ENCODE peak calls at places on chromosomes 6 and 20, in eight cellular contexts. B, L, Z, V, W, S, K and A are unnamed samples.

GRCh38 chr6:116074732-116075387 is 14.2 kb upstream of the FRK start:
- DNase-seq in V (no peak), K (no peak), Z (no peak), L (no peak), W (no peak), B (no peak), S (no peak), A (no peak)

GRCh38 chr6:155174576-155175174 is 89.1 kb upstream of the CLDN20 start:
- DNase-seq in L (peak), S (peak), Z (peak), W (no peak), B (peak), V (peak), K (peak), A (no peak)

GRCh38 chr6:85594197-85594930 is 706 bp upstream of the SNX14 start:
- DNase-seq in S (no peak), Z (peak), V (no peak), W (no peak), B (no peak), L (peak), K (peak), A (no peak)

GRCh38 chr20:51319522-51319921 is 223.0 kb downstream of the NFATC2 start:
- DNase-seq in S (no peak), Z (no peak), V (no peak), K (no peak), B (no peak), W (no peak), L (no peak), A (no peak)

GRCh38 chr6:162753775-162754174 is 26.0 kb downstream of the PACRG start:
- DNase-seq in L (no peak), Z (no peak), W (no peak), V (no peak), K (no peak), S (no peak), B (no peak), A (no peak)

GRCh38 chr20:18004389-18005031 is 35.7 kb downstream of the MGME1 start:
- DNase-seq in Z (no peak), S (no peak), V (no peak), K (no peak), W (no peak), L (no peak), B (peak), A (no peak)

GRCh38 chr20:2742934-2743559 is 50.5 kb downstream of the EBF4 start:
- DNase-seq in W (no peak), Z (peak), S (peak), K (peak), B (peak), L (peak), V (peak), A (peak)

GRCh38 chr20:46350201-46350985 is 42.1 kb upstream of the CDH22 start:
- DNase-seq in W (no peak), K (peak), L (peak), S (no peak), V (no peak), Z (peak), B (peak), A (no peak)

GRCh38 chr6:44569931-44570385 is 182.5 kb downstream of the CDC5L start:
- DNase-seq in W (no peak), B (peak), S (no peak), L (no peak), V (no peak), Z (no peak), K (peak), A (no peak)

GRCh38 chr6:132161283-132161682 is 210.1 kb upstream of the CCN2 start:
- DNase-seq in K (no peak), W (no peak), L (peak), V (no peak), B (no peak), S (peak), Z (peak), A (no peak)

GRCh38 chr6:44216677-44217331 is at the start of gene MYMX:
- DNase-seq in Z (no peak), S (no peak), W (no peak), B (no peak), L (peak), V (peak), K (no peak), A (no peak)

GRCh38 chr6:132413501-132413805 is 12.2 kb upstream of the MOXD1 start:
- DNase-seq in V (no peak), L (no peak), W (no peak), B (no peak), K (no peak), S (no peak), Z (no peak), A (no peak)

GRCh38 chr6:136811261-136811660 is 11.1 kb upstream of the PEX7 start:
- DNase-seq in K (no peak), V (no peak), W (no peak), L (no peak), S (no peak), Z (no peak), B (no peak), A (no peak)

GRCh38 chr6:169411296-169411695 is 157.7 kb upstream of the THBS2 start:
- DNase-seq in S (no peak), V (no peak), Z (no peak), K (no peak), L (no peak), B (no peak), W (no peak), A (no peak)

GRCh38 chr6:102438181-102438580 is 1044.7 kb downstream of the GRIK2 start:
- DNase-seq in Z (no peak), S (no peak), V (no peak), K (no peak), B (no peak), L (no peak), W (no peak), A (no peak)

GRCh38 chr6:141326426-141326825 is 806.3 kb upstream of the GJE1 start:
- DNase-seq in B (no peak), S (peak), Z (peak), K (no peak), V (no peak), W (no peak), L (no peak), A (no peak)

GRCh38 chr6:54267798-54268197 is 40.4 kb upstream of the TINAG start:
- DNase-seq in V (no peak), L (peak), K (peak), S (peak), W (no peak), B (peak), Z (peak), A (no peak)

GRCh38 chr6:106913111-106913510 is 61.4 kb downstream of the CD24 start:
- DNase-seq in L (no peak), W (peak), B (peak), V (no peak), Z (no peak), S (no peak), K (no peak), A (no peak)

GRCh38 chr20:6029538-6029937 is 24.3 kb downstream of the LRRN4 start:
- DNase-seq in V (no peak), W (no peak), L (no peak), B (no peak), Z (no peak), K (no peak), S (no peak), A (no peak)

GRCh38 chr20:56566621-56567020 is 33.6 kb downstream of the FAM209B start:
- DNase-seq in L (no peak), B (no peak), Z (no peak), V (no peak), W (no peak), K (no peak), S (no peak), A (no peak)

GRCh38 chr20:37704955-37705354 is 11.1 kb downstream of the CTNNBL1 start:
- DNase-seq in S (no peak), B (no peak), L (no peak), W (no peak), K (no peak), Z (no peak), V (no peak), A (no peak)

GRCh38 chr6:16712250-16712930 is 48.9 kb downstream of the ATXN1 start:
- DNase-seq in L (no peak), W (no peak), K (peak), Z (peak), B (no peak), S (no peak), V (no peak), A (no peak)

GRCh38 chr6:18491303-18492090 is 104.3 kb downstream of the RNF144B start:
- DNase-seq in B (no peak), L (peak), V (no peak), K (no peak), Z (no peak), W (no peak), S (no peak), A (no peak)

GRCh38 chr6:106688177-106688951 is 59.0 kb downstream of the QRSL1 start:
- DNase-seq in S (no peak), V (no peak), K (no peak), B (no peak), W (no peak), L (no peak), Z (no peak), A (no peak)

GRCh38 chr6:11734861-11735652 is 43.5 kb downstream of the ADTRP start:
- DNase-seq in K (peak), W (no peak), S (no peak), L (no peak), Z (no peak), B (no peak), V (no peak), A (no peak)

GRCh38 chr6:23339268-23339667 is 769.9 kb downstream of the HDGFL1 start:
- DNase-seq in K (no peak), L (no peak), S (no peak), V (no peak), W (no peak), B (no peak), Z (no peak), A (no peak)

GRCh38 chr20:2800590-2801458 is at the start of gene CPXM1:
- DNase-seq in S (no peak), L (peak), K (peak), Z (peak), B (no peak), V (no peak), W (no peak), A (no peak)

GRCh38 chr6:43667245-43668150 is 20.1 kb downstream of the MRPS18A start:
- DNase-seq in Z (peak), B (peak), V (peak), L (peak), K (peak), S (peak), W (peak), A (no peak)

GRCh38 chr20:38790210-38791053 is 15.1 kb upstream of the PPP1R16B start:
- DNase-seq in K (peak), Z (peak), S (peak), B (no peak), L (peak), W (no peak), V (no peak), A (no peak)

GRCh38 chr20:2822073-2822472 is 5.9 kb downstream of the TMEM239 start:
- DNase-seq in V (no peak), K (peak), B (no peak), S (no peak), L (no peak), Z (no peak), W (no peak), A (peak)

GRCh38 chr6:142377112-142377848 is 75.5 kb downstream of the ADGRG6 start:
- DNase-seq in L (peak), S (peak), V (peak), W (no peak), K (no peak), B (no peak), Z (peak), A (no peak)

GRCh38 chr20:46350986-46351267 is 42.6 kb upstream of the CDH22 start:
- DNase-seq in W (no peak), K (no peak), L (peak), S (no peak), V (no peak), B (no peak), Z (no peak), A (no peak)

GRCh38 chr20:47984437-47984836 is 199.2 kb upstream of the SULF2 start:
- DNase-seq in W (no peak), K (no peak), Z (no peak), V (no peak), L (no peak), S (no peak), B (no peak), A (no peak)

GRCh38 chr6:10048370-10049297 is 366.2 kb downstream of the TFAP2A start:
- DNase-seq in K (no peak), L (no peak), S (no peak), Z (no peak), B (no peak), V (peak), W (no peak), A (no peak)

GRCh38 chr20:14446446-14446845 is 109.0 kb upstream of the FLRT3 start:
- DNase-seq in V (no peak), K (no peak), Z (no peak), L (no peak), W (no peak), B (no peak), S (no peak), A (no peak)

GRCh38 chr6:26172496-26172958 is 85.3 kb downstream of the HFE start:
- DNase-seq in B (peak), V (no peak), Z (peak), K (peak), W (no peak), L (peak), S (no peak), A (no peak)

GRCh38 chr20:20014659-20015058 is 2.5 kb upstream of the NAA20 start:
- DNase-seq in B (no peak), S (no peak), K (no peak), Z (peak), W (no peak), L (peak), V (no peak), A (no peak)

GRCh38 chr20:20018366-20018765 is 1.2 kb downstream of the NAA20 start:
- DNase-seq in K (peak), L (no peak), V (no peak), W (no peak), S (no peak), Z (no peak), B (no peak), A (no peak)

GRCh38 chr20:20019123-20019522 is 2.0 kb downstream of the NAA20 start:
- DNase-seq in K (no peak), W (peak), Z (no peak), S (no peak), B (no peak), V (peak), L (no peak), A (no peak)

GRCh38 chr20:20017852-20018245 is 687 bp downstream of the NAA20 start:
- DNase-seq in K (no peak), V (no peak), Z (peak), W (no peak), S (no peak), B (no peak), L (no peak), A (no peak)

DNA sequence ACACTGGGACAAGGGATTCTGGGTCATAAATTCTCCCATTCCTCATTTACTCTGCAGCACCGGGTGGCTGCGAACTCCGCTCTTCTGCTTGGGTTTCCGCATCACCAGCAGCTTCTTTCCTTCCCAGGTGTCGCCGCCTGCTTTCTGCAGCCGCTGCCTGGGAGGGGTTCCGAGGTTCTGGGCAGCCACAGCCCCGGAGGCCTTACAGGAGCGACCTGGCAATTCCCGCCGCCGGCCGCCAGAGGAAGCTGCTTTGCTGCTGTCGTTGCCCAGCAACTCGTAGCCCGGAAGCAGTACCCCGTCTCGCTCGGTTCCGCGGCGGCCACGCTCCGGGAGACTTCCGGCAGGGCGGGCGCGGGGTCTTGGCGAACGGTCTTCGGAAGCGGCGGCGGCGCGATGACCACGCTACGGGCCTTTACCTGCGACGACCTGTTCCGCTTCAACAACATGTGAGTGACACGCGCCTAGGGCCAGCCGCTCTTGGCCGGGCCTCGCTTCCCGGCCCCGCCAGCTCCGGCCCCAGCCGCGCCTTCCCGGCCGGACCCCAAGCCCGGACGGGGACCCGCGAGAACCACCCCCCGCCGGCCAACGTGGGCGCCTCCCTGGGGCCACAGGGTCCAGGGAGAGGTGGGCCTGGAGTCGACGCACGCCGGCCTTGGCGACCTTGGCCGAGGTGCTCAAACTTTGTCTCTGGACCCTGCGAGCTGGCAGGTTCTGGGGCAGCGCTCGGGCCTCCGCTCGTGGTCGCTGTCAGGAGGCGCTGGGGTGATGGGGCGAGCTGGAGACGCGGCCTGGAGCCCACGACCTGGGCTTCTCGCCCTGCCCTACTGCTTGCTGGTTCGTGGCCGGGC is at the start of gene NAA20:
- DNase-seq in Z (peak), B (peak), S (peak), L (peak), W (peak), K (peak), V (peak), A (no peak)
- TF ChIP-seq POLR2AphosphoS5 in Z (peak), B (no peak), S (peak), L (peak), W (no peak), K (peak), V (peak), A (peak)

GRCh38 chr6:31706599-31706998 is at the start of gene LY6G6F:
- DNase-seq in B (no peak), K (no peak), V (no peak), S (no peak), Z (no peak), L (no peak), W (no peak), A (no peak)

GRCh38 chr6:31702421-31702818 is 704 bp downstream of the ABHD16A start:
- DNase-seq in Z (no peak), K (no peak), W (no peak), V (no peak), L (no peak), S (no peak), B (no peak), A (no peak)

GRCh38 chr6:31701666-31702420 is 1.3 kb downstream of the ABHD16A start:
- DNase-seq in Z (peak), W (no peak), B (no peak), S (no peak), V (no peak), K (no peak), L (no peak), A (no peak)

GRCh38 chr6:31700716-31701401 is 2.3 kb downstream of the ABHD16A start:
- DNase-seq in V (no peak), Z (no peak), K (no peak), W (no peak), L (no peak), S (no peak), B (no peak), A (no peak)

DNA sequence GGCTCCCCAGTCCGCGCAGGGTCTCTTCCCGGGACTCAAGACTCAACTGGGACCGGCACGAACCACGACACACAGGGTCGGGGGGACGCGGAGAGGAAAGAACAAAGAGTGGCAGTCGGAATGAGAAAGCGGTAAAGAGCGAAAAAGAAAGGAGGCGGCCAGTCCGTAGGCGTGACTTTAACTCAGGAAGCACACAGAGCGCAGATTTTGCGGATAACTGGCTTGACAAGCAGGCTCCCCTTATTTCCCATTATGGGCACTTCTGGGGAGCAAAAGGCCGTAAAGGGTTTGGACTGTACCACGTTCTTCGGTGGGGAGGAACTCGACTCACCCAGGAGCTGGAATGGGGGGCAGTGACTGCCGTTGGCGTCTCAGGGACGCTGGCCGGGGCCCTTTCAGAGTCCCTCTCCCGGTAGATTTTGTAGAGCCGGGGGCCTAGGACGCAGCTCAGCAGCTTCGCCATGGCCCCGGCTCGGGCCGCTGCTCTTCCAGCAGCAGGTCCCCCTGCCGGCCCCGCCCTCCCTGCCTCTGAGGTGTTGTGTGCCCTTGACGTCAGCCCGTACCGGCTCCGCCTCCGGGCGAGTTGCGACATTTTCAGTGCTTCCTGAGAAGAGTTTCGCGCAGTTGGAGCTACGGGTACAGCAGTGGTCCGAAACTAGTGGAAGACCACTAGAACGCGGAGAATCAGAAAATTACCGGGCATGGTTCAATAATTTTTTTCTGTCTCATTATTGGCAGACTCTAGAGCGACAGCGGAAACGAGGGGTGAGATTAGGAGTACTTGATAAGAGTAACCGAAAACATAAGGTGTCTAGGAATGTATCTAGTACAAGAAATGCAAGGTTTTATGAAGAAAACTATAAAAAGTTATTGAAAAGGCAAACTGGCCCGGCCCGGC is at the start of gene ABHD16A:
- DNase-seq in K (peak), V (peak), S (peak), W (peak), B (peak), L (peak), Z (peak), A (peak)
- TF ChIP-seq CTCF in K (no peak), V (no peak), S (no peak), W (peak), B (peak), L (no peak), Z (peak), A (peak)

GRCh38 chr6:28659250-28659566 is 133.5 kb downstream of the GPX5 start:
- DNase-seq in L (no peak), S (no peak), V (no peak), Z (no peak), W (no peak), K (no peak), B (no peak), A (no peak)
- H3K4me3 ChIP-seq in L (peak), S (no peak), V (peak), Z (no peak), W (no peak), K (peak), B (peak), A (peak)

GRCh38 chr20:62606551-62607201 is 35.6 kb upstream of the SLCO4A1 start:
- DNase-seq in S (no peak), L (peak), K (peak), W (no peak), Z (no peak), V (peak), B (peak), A (no peak)
- TF ChIP-seq POLR2AphosphoS5 in S (no peak), L (no peak), K (peak), W (no peak), Z (no peak), V (no peak), B (no peak), A (no peak)

GRCh38 chr6:167046861-167047495 is 47.8 kb downstream of the CEP43 start:
- DNase-seq in S (no peak), K (no peak), B (no peak), V (no peak), Z (no peak), W (no peak), L (peak), A (no peak)
- TF ChIP-seq CTCF in S (no peak), K (no peak), B (no peak), V (no peak), Z (no peak), W (no peak), L (peak), A (no peak)

GRCh38 chr6:40588070-40588384 is 863 bp upstream of the LRFN2 start:
- DNase-seq in W (no peak), K (no peak), S (no peak), B (no peak), V (no peak), L (no peak), Z (no peak), A (no peak)
- H3K4me3 ChIP-seq in W (peak), K (no peak), S (no peak), B (peak), V (peak), L (peak), Z (no peak), A (peak)